ENCODE peak calls at places on chromosome 1, in four cellular contexts. L, B, H and U are unnamed samples.

GRCh38 chr1:235632538-235633219 is 16.9 kb downstream of the GNG4 start:
- DNase-seq in L (no peak), B (no peak), H (no peak), U (no peak)

GRCh38 chr1:200082329-200082728 is 54.8 kb downstream of the NR5A2 start:
- DNase-seq in L (no peak), B (no peak), H (no peak), U (no peak)

GRCh38 chr1:14109276-14109635 is 409.3 kb downstream of the PRDM2 start:
- DNase-seq in L (no peak), B (no peak), H (no peak), U (no peak)

GRCh38 chr1:110164951-110165350 is 14.7 kb downstream of the SLC6A17 start:
- DNase-seq in L (no peak), B (no peak), H (no peak), U (no peak)

GRCh38 chr1:83102630-83103071 is 896.3 kb downstream of the TTLL7 start:
- DNase-seq in L (no peak), B (no peak), H (no peak), U (no peak)

GRCh38 chr1:14996133-14997050 is 157.2 kb upstream of the TMEM51 start:
- DNase-seq in L (no peak), B (peak), H (peak), U (no peak)

GRCh38 chr1:23718482-23718881 is 24.8 kb upstream of the ELOA start:
- DNase-seq in L (peak), B (peak), H (peak), U (peak)

GRCh38 chr1:94623560-94624148 is 82.1 kb upstream of the F3 start:
- DNase-seq in L (peak), B (no peak), H (no peak), U (peak)

GRCh38 chr1:222263791-222264190 is 284.1 kb downstream of the HHIPL2 start:
- DNase-seq in L (no peak), B (no peak), H (no peak), U (no peak)

GRCh38 chr1:38114231-38114630 is 67.6 kb upstream of the POU3F1 start:
- DNase-seq in L (no peak), B (no peak), H (no peak), U (no peak)

GRCh38 chr1:64001038-64001437 is 202.4 kb upstream of the UBE2U start:
- DNase-seq in L (no peak), B (no peak), H (no peak), U (no peak)

GRCh38 chr1:211603191-211603701 is 24.3 kb upstream of the SLC30A1 start:
- DNase-seq in L (no peak), B (peak), H (no peak), U (no peak)

GRCh38 chr1:60280256-60280655 is 206.7 kb upstream of the C1orf87 start:
- DNase-seq in L (no peak), B (no peak), H (no peak), U (no peak)

DNA sequence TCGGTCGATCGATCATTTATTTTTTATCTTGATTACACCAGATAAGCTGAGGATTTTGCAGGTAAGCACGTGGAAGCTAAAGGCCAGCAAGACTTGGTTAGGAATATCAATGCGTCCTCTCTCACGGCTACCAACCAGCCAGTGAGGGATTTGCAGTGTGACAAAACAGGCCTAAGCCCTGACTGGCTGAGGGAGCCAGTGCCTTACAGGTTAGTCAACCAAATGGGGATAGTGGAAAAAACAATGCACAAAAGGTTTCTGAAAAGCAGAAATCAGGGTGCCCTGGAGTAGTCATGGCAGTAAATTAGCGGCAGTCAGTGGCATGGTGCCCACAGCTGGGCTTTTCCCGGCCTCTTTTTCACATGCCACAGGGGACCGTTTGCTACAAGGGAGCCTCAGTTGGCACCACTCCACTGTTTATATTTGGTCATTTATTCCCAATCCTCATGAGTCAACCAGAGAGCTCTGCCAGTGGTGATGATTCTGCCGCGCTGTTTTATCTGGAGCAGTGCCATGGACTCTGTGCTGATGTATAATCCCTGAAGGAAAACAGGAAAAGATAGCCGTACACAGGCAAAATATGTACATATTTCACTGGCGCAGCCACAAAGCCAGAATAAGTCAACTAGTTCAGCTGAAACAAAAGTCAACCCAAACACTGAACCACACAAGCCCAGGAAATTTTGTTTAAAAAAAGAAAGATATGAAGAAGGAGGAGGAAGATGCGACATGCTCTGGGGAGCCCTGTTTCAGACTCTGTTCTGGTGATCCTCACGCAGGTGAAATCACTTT is 167.7 kb downstream of the RHOU start:
- DNase-seq in L (no peak), B (peak), H (no peak), U (peak)
- TF ChIP-seq ATF2 in L (no peak), B (no peak), H (no peak), U (no peak)

GRCh38 chr1:6104631-6105030 is 58.9 kb downstream of the KCNAB2 start:
- DNase-seq in L (no peak), B (no peak), H (no peak), U (no peak)
- TF ChIP-seq ATF2 in L (no peak), B (no peak), H (no peak), U (no peak)

GRCh38 chr1:67679691-67680090 is 5.3 kb upstream of the GADD45A start:
- DNase-seq in L (no peak), B (no peak), H (no peak), U (no peak)
- TF ChIP-seq ATF2 in L (no peak), B (no peak), H (no peak), U (no peak)

GRCh38 chr1:62210960-62211359 is 16.3 kb downstream of the L1TD1 start:
- DNase-seq in L (no peak), B (no peak), H (no peak), U (no peak)
- TF ChIP-seq ATF2 in L (no peak), B (no peak), H (no peak), U (no peak)

DNA sequence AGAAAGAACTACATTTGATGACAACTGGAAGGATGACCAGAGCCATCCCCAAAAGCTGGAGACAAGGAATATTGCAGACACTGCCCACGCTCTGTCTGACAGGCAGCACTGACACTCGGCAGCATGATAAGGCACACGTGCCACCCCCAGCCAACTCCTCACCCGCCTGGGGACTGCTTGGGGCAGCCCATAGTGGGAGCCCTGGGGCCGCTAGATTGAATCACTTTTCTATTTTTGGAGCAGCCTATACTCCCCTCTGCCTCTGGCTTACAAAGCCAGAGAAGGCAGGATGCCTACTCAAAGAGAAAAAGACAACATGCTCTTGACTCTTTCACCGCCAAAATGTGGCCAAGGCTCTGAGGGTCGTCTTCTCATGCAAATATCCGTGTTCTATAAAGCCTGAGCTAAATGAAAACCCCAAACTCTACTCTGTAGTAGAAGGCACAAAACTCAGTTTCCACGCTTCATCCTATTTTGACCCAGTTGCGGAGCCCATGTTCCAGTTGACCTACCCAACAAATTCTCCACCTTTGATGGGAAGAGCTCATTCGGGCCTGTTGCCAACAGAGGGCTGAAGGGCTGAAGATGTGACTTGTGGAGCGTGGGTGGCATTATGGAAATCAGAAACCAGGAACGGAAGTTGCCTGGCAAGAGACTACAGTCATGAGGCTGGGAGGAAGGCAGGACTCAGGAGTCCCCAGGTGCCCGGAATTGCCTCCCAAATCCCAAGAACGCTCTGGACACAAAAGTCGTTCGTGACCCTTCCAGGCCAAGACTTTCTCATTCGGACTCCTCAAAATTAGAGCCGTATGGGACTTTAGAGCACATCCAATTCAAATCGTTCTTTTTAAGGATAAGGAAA is 1.1 kb downstream of the SMG5 start:
- DNase-seq in L (no peak), B (peak), H (peak), U (no peak)
- TF ChIP-seq ATF2 in L (no peak), B (no peak), H (no peak), U (no peak)